ENCODE peak calls at places on chromosomes 11 and 22, in four cellular contexts. K is fibroblast of lung, O is fibroblast of villous mesenchyme, R is kidney. H is an unnamed sample.
A peak's percentile ranks its signal among the peaks of the same experiment; 100 is the strongest.

GRCh38 chr22:26617251-26618199 is at the start of gene CRYBB1:
- DNase-seq in K (no peak), O (peak; percentile 47), R (peak; percentile 77), H (no peak)

GRCh38 chr22:47446331-47446730 is 683.9 kb downstream of the TBC1D22A start:
- DNase-seq in K (no peak), O (no peak), R (no peak), H (peak; percentile 13)

GRCh38 chr22:32986773-32987050 is 71.5 kb downstream of the SYN3 start:
- DNase-seq in K (peak; percentile 19), O (no peak), R (no peak), H (no peak)

GRCh38 chr11:57552479-57552878 is 15.0 kb downstream of the UBE2L6 start:
- DNase-seq in K (no peak), O (peak; percentile 20), R (no peak), H (no peak)

GRCh38 chr11:94988748-94989147 is 15.2 kb downstream of the KDM4D start:
- DNase-seq in K (no peak), O (no peak), R (no peak), H (no peak)

GRCh38 chr11:33515347-33515746 is 185.3 kb downstream of the C11orf91 start:
- DNase-seq in K (peak; percentile 62), O (no peak), R (no peak), H (no peak)

GRCh38 chr11:45171550-45171949 is 25.1 kb downstream of the PRDM11 start:
- DNase-seq in K (no peak), O (no peak), R (no peak), H (no peak)

GRCh38 chr11:126628790-126629621 is 273.5 kb downstream of the ST3GAL4 start:
- DNase-seq in K (peak; percentile 29), O (peak; percentile 36), R (no peak), H (no peak)

GRCh38 chr11:121163658-121164308 is 62.7 kb downstream of the TECTA start:
- DNase-seq in K (peak; percentile 1), O (no peak), R (no peak), H (no peak)

GRCh38 chr11:33471541-33471940 is 214.4 kb downstream of the HIPK3 start:
- DNase-seq in K (no peak), O (no peak), R (no peak), H (no peak)

GRCh38 chr11:91081440-91082088 is 858.7 kb upstream of the CHORDC1 start:
- DNase-seq in K (peak; percentile 33), O (peak; percentile 76), R (no peak), H (no peak)

GRCh38 chr22:29886601-29887000 is 3.6 kb downstream of the MTMR3 start:
- DNase-seq in K (no peak), O (no peak), R (no peak), H (no peak)

GRCh38 chr11:27914080-27914479 is 193.9 kb downstream of the KIF18A start:
- DNase-seq in K (peak; percentile 58), O (no peak), R (no peak), H (no peak)

GRCh38 chr11:8838248-8838647 is 72.7 kb upstream of the AKIP1 start:
- DNase-seq in K (peak; percentile 95), O (peak; percentile 99), R (no peak), H (no peak)

GRCh38 chr11:126991596-126991995 is 9.0 kb downstream of the KIRREL3 start:
- DNase-seq in K (no peak), O (peak; percentile 10), R (no peak), H (no peak)

GRCh38 chr11:6588018-6588417 is 15.4 kb downstream of the RRP8 start:
- DNase-seq in K (no peak), O (no peak), R (no peak), H (no peak)

GRCh38 chr11:76379811-76380160 is 1.1 kb downstream of the THAP12 start:
- DNase-seq in K (no peak), O (no peak), R (no peak), H (no peak)

GRCh38 chr11:101881586-101881985 is 33.2 kb upstream of the CEP126 start:
- DNase-seq in K (no peak), O (no peak), R (no peak), H (no peak)

GRCh38 chr11:101885631-101886030 is 29.2 kb upstream of the CEP126 start:
- DNase-seq in K (no peak), O (no peak), R (no peak), H (no peak)

DNA sequence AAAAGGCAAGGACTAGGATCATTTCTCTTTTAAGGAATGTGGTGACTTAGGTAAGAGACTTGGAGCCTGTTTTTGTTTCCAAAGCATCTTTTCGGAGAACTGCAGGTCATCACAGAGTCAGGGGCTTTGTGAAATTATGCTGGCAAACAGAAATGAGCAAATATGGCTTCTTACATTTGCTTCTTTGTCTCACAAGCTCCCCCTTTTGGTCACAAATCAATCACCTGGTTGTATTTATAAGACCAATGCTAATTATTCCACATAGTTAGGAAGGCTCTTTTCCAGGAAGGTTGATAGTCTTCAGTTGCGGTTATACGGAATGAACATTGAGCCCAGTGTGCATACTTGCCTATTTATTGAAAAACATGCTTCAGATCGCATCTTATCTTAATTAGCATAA is 34.6 kb upstream of the CEP126 start:
- DNase-seq in K (peak; percentile 78), O (peak; percentile 70), R (no peak), H (no peak)
- TF ChIP-seq CTCF in K (peak; percentile 63), O (peak; percentile 54), R (peak; percentile 37), H (peak; percentile 77)

GRCh38 chr11:110907629-110908028 is 195.4 kb upstream of the ARHGAP20 start:
- DNase-seq in K (peak; percentile 99), O (peak; percentile 98), R (no peak), H (no peak)
- TF ChIP-seq CTCF in K (no peak), O (no peak), R (no peak), H (no peak)

DNA sequence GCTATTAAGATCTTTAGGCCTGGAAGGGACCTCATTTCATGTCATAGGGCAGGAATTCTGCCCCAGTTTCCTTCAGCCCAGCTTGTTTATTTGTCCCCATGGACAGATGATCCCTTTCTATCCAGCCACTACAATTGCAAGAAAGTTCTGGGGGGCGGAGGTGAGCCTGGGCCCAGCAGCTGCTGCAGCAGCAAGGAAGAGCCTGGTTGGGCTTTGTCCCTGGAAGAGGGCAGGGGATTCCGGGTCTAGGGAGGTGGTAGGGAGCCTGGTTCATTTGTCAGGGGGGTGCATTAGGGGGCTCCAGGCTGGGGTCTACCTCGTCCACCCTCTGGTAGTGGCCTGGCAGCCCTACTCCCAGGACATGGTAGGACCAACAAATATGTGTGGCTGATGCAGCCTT is 16.4 kb upstream of the CACNA1I start:
- DNase-seq in K (no peak), O (no peak), R (no peak), H (no peak)
- TF ChIP-seq CTCF in K (no peak), O (no peak), R (no peak), H (no peak)

GRCh38 chr11:66338276-66339162 is 2.3 kb upstream of the RIN1 start:
- DNase-seq in K (no peak), O (no peak), R (peak; percentile 59), H (peak; percentile 72)

GRCh38 chr11:66334605-66335442 is 1.4 kb downstream of the RIN1 start:
- DNase-seq in K (no peak), O (no peak), R (peak; percentile 79), H (peak; percentile 93)

GRCh38 chr11:66337103-66337899 is 1.1 kb upstream of the RIN1 start:
- DNase-seq in K (peak; percentile 69), O (no peak), R (peak; percentile 72), H (peak; percentile 75)

GRCh38 chr11:66335531-66336233 is 552 bp downstream of the RIN1 start:
- DNase-seq in K (peak; percentile 78), O (peak; percentile 72), R (peak; percentile 82), H (peak; percentile 91)

GRCh38 chr11:66336234-66337102 is at the start of gene RIN1:
- DNase-seq in K (peak; percentile 99), O (peak; percentile 97), R (peak; percentile 91), H (peak; percentile 96)
- TF ChIP-seq CTCF in K (peak; percentile 20), O (peak; percentile 56), R (peak; percentile 4), H (peak; percentile 74)

GRCh38 chr11:83223457-83223856 is 29.9 kb downstream of the ANKRD42 start:
- DNase-seq in K (no peak), O (no peak), R (no peak), H (no peak)

GRCh38 chr11:83220279-83220678 is 26.8 kb downstream of the ANKRD42 start:
- DNase-seq in K (peak; percentile 39), O (no peak), R (no peak), H (no peak)

GRCh38 chr11:83221694-83222093 is 28.2 kb downstream of the ANKRD42 start:
- DNase-seq in K (no peak), O (no peak), R (no peak), H (no peak)

GRCh38 chr11:83222499-83222898 is 29.0 kb downstream of the ANKRD42 start:
- DNase-seq in K (peak; percentile 30), O (no peak), R (no peak), H (no peak)

GRCh38 chr11:83219095-83219494 is 25.6 kb downstream of the ANKRD42 start:
- DNase-seq in K (no peak), O (no peak), R (no peak), H (no peak)
- TF ChIP-seq CTCF in K (no peak), O (peak; percentile 37), R (no peak), H (peak; percentile 42)

DNA sequence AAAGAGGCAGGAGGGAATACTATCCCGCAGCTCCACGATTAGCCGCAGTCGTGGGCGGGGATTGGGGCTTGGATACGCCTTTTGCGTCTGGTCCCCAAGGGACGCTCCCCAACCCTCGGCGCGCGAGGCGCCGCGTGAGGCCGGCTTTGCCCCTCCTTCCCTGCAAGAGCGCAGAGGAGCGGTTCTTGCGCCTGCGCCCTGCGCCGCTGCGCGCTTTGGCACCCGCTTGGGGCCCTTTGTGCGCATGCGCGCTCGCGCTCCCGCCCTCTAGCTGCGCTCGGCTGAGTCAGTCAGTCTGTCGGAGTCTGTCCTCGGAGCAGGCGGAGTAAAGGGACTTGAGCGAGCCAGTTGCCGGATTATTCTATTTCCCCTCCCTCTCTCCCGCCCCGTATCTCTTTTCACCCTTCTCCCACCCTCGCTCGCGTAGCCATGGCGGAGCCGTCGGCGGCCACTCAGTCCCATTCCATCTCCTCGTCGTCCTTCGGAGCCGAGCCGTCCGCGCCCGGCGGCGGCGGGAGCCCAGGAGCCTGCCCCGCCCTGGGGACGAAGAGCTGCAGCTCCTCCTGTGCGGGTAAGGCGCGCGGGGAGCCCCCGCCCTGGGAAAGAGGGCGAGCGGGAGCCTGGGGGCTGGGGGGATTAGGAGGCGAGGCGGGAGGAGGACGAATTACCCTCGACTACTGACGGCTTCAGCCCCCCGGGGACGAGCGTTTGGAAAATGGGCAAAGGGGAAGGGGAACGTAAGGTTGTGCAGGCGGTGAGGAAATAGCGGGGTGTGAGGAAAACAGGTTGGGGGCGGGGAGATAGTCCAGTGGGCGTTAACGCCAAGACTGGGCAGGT is at the start of gene RTN3:
- DNase-seq in K (peak; percentile 96), O (peak; percentile 98), R (peak; percentile 99), H (peak; percentile 98)
- TF ChIP-seq CTCF in K (no peak), O (no peak), R (no peak), H (peak; percentile 19)